ENCODE peak calls at places on chromosome 21, in six cellular contexts. L is tibial nerve, V is AG08395, B is IMR-90, Z is RCC 7860, R is fibroblast of the conjunctiva. D is an unnamed sample.

GRCh38 chr21:29822064-29822463 is 117.7 kb downstream of the GRIK1 start:
- DNase-seq in L (no peak), V (no peak), B (no peak), Z (no peak), R (no peak), D (no peak)

GRCh38 chr21:29904359-29905282 is 35.2 kb downstream of the GRIK1 start:
- DNase-seq in L (no peak), V (no peak), B (no peak), Z (no peak), R (peak), D (peak)

GRCh38 chr21:26148834-26149354 is 21.7 kb downstream of the APP start:
- DNase-seq in L (no peak), V (peak), B (peak), Z (peak), R (no peak), D (no peak)

GRCh38 chr21:33070921-33071877 is 1.3 kb downstream of the OLIG1 start:
- DNase-seq in L (no peak), V (no peak), B (no peak), Z (no peak), R (no peak), D (no peak)

GRCh38 chr21:37357691-37358090 is 8.9 kb upstream of the DYRK1A start:
- DNase-seq in L (no peak), V (no peak), B (no peak), Z (no peak), R (no peak), D (no peak)

GRCh38 chr21:14686466-14687276 is 140.6 kb upstream of the SAMSN1 start:
- DNase-seq in L (no peak), V (no peak), B (no peak), Z (no peak), R (no peak), D (no peak)

GRCh38 chr21:42841156-42841915 is 38.0 kb downstream of the WDR4 start:
- DNase-seq in L (peak), V (no peak), B (no peak), Z (no peak), R (no peak), D (no peak)

GRCh38 chr21:19540287-19540686 is 1136.7 kb upstream of the TMPRSS15 start:
- DNase-seq in L (no peak), V (no peak), B (no peak), Z (no peak), R (no peak), D (no peak)

GRCh38 chr21:26844258-26845065 is 747 bp downstream of the ADAMTS1 start:
- DNase-seq in L (peak), V (no peak), B (peak), Z (no peak), R (no peak), D (no peak)

GRCh38 chr21:28207776-28208175 is 784.9 kb downstream of the LTN1 start:
- DNase-seq in L (no peak), V (peak), B (peak), Z (no peak), R (peak), D (peak)

GRCh38 chr21:15343066-15343465 is 278.3 kb upstream of the NRIP1 start:
- DNase-seq in L (no peak), V (no peak), B (no peak), Z (no peak), R (no peak), D (no peak)

GRCh38 chr21:42568834-42569731 is 55.4 kb downstream of the SLC37A1 start:
- DNase-seq in L (no peak), V (no peak), B (no peak), Z (no peak), R (no peak), D (no peak)